ENCODE peak calls at places on chromosomes 3 and 15, in five cellular contexts. One of them, this sample, is unnamed.
A peak's percentile ranks its signal among the peaks of the same experiment; 100 is the strongest.

GRCh38 chr3:54527953-54528352 is 399.9 kb downstream of the LRTM1 start:
- DNase-seq in DND-41: no peak
- DNase-seq in H9: no peak
- DNase-seq in Karpas-422: no peak
- DNase-seq in IMR-90: no peak
- DNase-seq in this sample: peak; percentile 39

GRCh38 chr15:65772909-65773308 is 19.2 kb downstream of the DENND4A start:
- DNase-seq in H9: no peak
- DNase-seq in DND-41: no peak
- DNase-seq in Karpas-422: no peak
- DNase-seq in IMR-90: no peak
- DNase-seq in this sample: no peak

GRCh38 chr15:47742742-47743141 is 25.4 kb downstream of the SEMA6D start:
- DNase-seq in DND-41: no peak
- DNase-seq in Karpas-422: no peak
- DNase-seq in IMR-90: no peak
- DNase-seq in H9: no peak
- DNase-seq in this sample: no peak

GRCh38 chr3:40086890-40087884 is 222.3 kb upstream of the EIF1B start:
- DNase-seq in IMR-90: no peak
- DNase-seq in H9: no peak
- DNase-seq in DND-41: no peak
- DNase-seq in Karpas-422: no peak
- DNase-seq in this sample: peak; percentile 70

GRCh38 chr3:28134792-28135375 is 106.5 kb upstream of the CMC1 start:
- DNase-seq in DND-41: no peak
- DNase-seq in H9: no peak
- DNase-seq in Karpas-422: no peak
- DNase-seq in IMR-90: no peak
- DNase-seq in this sample: no peak

GRCh38 chr3:154121236-154122095 is at the start of gene ARHGEF26:
- DNase-seq in H9: peak; percentile 92
- DNase-seq in DND-41: no peak
- DNase-seq in IMR-90: peak; percentile 56
- DNase-seq in Karpas-422: no peak
- DNase-seq in this sample: peak; percentile 69

GRCh38 chr15:28023422-28023821 is 75.7 kb downstream of the OCA2 start:
- DNase-seq in IMR-90: no peak
- DNase-seq in Karpas-422: no peak
- DNase-seq in DND-41: no peak
- DNase-seq in H9: no peak
- DNase-seq in this sample: no peak

GRCh38 chr15:35481992-35482391 is 64.0 kb downstream of the DPH6 start:
- DNase-seq in Karpas-422: no peak
- DNase-seq in DND-41: no peak
- DNase-seq in IMR-90: peak; percentile 79
- DNase-seq in H9: peak; percentile 33
- DNase-seq in this sample: peak; percentile 81

GRCh38 chr3:110900583-110900982 is 171.0 kb upstream of the NECTIN3 start:
- DNase-seq in IMR-90: peak; percentile 63
- DNase-seq in DND-41: no peak
- DNase-seq in Karpas-422: no peak
- DNase-seq in H9: no peak
- DNase-seq in this sample: peak; percentile 55

GRCh38 chr3:65996605-65997004 is 42.1 kb downstream of the MAGI1 start:
- DNase-seq in Karpas-422: no peak
- DNase-seq in DND-41: no peak
- DNase-seq in H9: no peak
- DNase-seq in IMR-90: no peak
- DNase-seq in this sample: no peak

GRCh38 chr15:88653200-88654064 is 14.6 kb downstream of the ISG20 start:
- DNase-seq in Karpas-422: no peak
- DNase-seq in IMR-90: no peak
- DNase-seq in H9: no peak
- DNase-seq in DND-41: no peak
- DNase-seq in this sample: no peak

GRCh38 chr3:139527287-139527686 is 12.3 kb downstream of the RBP1 start:
- DNase-seq in H9: no peak
- DNase-seq in Karpas-422: no peak
- DNase-seq in IMR-90: no peak
- DNase-seq in DND-41: no peak
- DNase-seq in this sample: no peak

GRCh38 chr3:167653750-167654149 is at the start of gene WDR49:
- DNase-seq in IMR-90: no peak
- DNase-seq in Karpas-422: no peak
- DNase-seq in DND-41: no peak
- DNase-seq in H9: peak; percentile 49
- DNase-seq in this sample: no peak

GRCh38 chr3:115525726-115526125 is 97.6 kb upstream of the GAP43 start:
- DNase-seq in Karpas-422: no peak
- DNase-seq in DND-41: no peak
- DNase-seq in IMR-90: no peak
- DNase-seq in H9: no peak
- DNase-seq in this sample: no peak

GRCh38 chr3:20080956-20081554 is 40.8 kb downstream of the KAT2B start:
- DNase-seq in IMR-90: peak; percentile 6
- DNase-seq in H9: no peak
- DNase-seq in DND-41: peak; percentile 31
- DNase-seq in Karpas-422: peak; percentile 72
- DNase-seq in this sample: no peak

GRCh38 chr15:31264534-31265089 is 62.0 kb upstream of the KLF13 start:
- DNase-seq in H9: no peak
- DNase-seq in Karpas-422: peak; percentile 52
- DNase-seq in IMR-90: no peak
- DNase-seq in DND-41: no peak
- DNase-seq in this sample: no peak

GRCh38 chr3:161332792-161333191 is 38.5 kb downstream of the SPTSSB start:
- DNase-seq in DND-41: no peak
- DNase-seq in IMR-90: no peak
- DNase-seq in H9: no peak
- DNase-seq in Karpas-422: no peak
- DNase-seq in this sample: no peak

GRCh38 chr3:111465081-111465670 is 76.8 kb upstream of the CD96 start:
- DNase-seq in Karpas-422: no peak
- DNase-seq in H9: no peak
- DNase-seq in IMR-90: no peak
- DNase-seq in DND-41: no peak
- DNase-seq in this sample: no peak

GRCh38 chr15:55827965-55828364 is 85.0 kb upstream of the PRTG start:
- DNase-seq in Karpas-422: no peak
- DNase-seq in DND-41: no peak
- DNase-seq in IMR-90: no peak
- DNase-seq in H9: no peak
- DNase-seq in this sample: no peak

GRCh38 chr3:105431171-105431570 is 64.5 kb downstream of the ALCAM start:
- DNase-seq in DND-41: no peak
- DNase-seq in H9: no peak
- DNase-seq in Karpas-422: no peak
- DNase-seq in IMR-90: peak; percentile 13
- DNase-seq in this sample: peak; percentile 22

GRCh38 chr15:76398702-76399101 is 62.1 kb downstream of the ISL2 start:
- DNase-seq in DND-41: no peak
- DNase-seq in Karpas-422: no peak
- DNase-seq in IMR-90: no peak
- DNase-seq in H9: no peak
- DNase-seq in this sample: no peak

GRCh38 chr3:140736863-140737460 is 59.1 kb downstream of the TRIM42 start:
- DNase-seq in H9: peak; percentile 72
- DNase-seq in IMR-90: no peak
- DNase-seq in Karpas-422: peak; percentile 60
- DNase-seq in DND-41: peak; percentile 26
- DNase-seq in this sample: peak; percentile 66

GRCh38 chr3:29384640-29385039 is 103.8 kb downstream of the RBMS3 start:
- DNase-seq in H9: no peak
- DNase-seq in DND-41: no peak
- DNase-seq in IMR-90: peak; percentile 65
- DNase-seq in Karpas-422: no peak
- DNase-seq in this sample: peak; percentile 83

GRCh38 chr15:79629687-79630086 is 197.6 kb downstream of the MINAR1 start:
- DNase-seq in DND-41: no peak
- DNase-seq in Karpas-422: no peak
- DNase-seq in H9: no peak
- DNase-seq in IMR-90: peak; percentile 41
- DNase-seq in this sample: peak; percentile 58

DNA sequence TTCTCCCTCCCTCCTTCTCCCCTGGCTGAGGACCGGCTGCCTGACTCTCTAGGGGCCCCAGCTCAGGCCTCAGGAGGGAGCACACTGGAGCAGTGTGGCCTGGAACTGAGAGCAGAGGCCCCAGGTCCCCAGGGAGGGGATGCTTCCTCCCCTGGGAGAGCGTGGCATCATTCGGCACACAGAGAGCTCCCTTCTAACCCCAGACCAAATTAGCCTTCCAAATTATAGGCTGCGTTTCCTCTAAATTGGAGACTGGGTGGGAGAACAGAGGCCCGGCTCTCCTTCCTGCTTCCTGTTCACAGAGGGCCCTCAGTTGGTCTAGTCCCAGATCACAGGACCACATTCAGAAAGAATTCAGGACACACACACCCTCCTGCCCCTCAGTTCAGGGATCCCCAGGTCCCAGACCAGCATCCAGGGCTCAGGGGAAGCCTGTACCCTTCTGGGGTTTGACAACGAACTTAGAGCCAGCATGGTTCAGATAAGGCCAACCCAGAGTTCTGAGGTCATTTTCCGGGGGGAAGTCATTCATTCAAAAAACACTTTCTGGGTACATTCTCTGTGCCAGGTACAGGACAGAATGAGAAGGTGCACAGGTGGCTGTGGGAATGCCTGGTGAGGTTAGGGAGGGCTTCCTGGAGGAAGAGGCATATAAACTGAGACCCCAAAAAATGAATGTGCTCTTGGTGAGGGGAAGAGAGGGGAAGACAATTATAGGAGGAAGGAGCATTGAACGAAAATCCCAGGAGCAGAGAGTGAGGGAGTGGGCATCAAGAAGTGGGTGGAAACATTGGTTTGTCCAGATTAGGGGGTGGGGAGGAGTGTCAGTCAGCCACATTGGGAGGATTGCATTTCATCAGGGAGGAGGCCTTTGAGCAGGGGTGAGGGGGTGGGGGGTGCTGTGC is 28.4 kb upstream of the RPL29 start:
- DNase-seq in Karpas-422: peak; percentile 88
- DNase-seq in DND-41: no peak
- DNase-seq in IMR-90: no peak
- DNase-seq in H9: no peak
- DNase-seq in this sample: no peak
- H3K4me1 ChIP-seq in Karpas-422: peaks cover 42% of the 10 kb centered on the region
- H3K4me1 ChIP-seq in DND-41: no peaks in the 10 kb centered on the region
- H3K4me1 ChIP-seq in IMR-90: peaks cover 10% of the 10 kb centered on the region
- H3K4me1 ChIP-seq in H9: peaks cover 4% of the 10 kb centered on the region
- H3K4me1 ChIP-seq in this sample: peaks cover 4% of the 10 kb centered on the region

DNA sequence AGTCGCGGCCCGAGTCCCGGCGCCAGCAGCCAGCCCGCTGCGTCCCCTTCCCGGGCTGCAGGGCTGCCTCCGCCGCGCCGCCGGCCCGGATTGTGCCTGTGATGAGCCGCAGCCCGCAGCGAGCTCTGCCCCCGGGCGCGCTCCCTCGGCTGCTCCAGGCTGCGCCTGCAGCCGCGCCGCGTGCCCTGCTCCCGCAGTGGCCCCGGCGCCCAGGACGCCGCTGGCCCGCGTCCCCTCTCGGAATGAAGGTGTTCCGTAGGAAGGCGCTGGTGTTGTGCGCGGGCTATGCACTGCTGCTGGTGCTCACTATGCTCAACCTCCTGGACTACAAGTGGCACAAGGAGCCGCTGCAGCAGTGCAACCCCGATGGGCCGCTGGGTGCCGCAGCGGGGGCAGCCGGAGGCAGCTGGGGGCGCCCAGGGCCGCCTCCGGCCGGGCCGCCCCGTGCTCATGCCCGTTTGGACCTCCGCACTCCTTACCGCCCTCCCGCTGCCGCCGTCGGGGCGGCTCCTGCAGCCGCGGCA is 1.2 kb downstream of the CHST2 start:
- DNase-seq in Karpas-422: peak; percentile 67
- DNase-seq in IMR-90: peak; percentile 26
- DNase-seq in H9: peak; percentile 45
- DNase-seq in DND-41: no peak
- DNase-seq in this sample: peak; percentile 73
- H3K4me2 ChIP-seq in Karpas-422: peak overlapping the region; percentile 96
- H3K4me2 ChIP-seq in IMR-90: peak overlapping the region; percentile 89
- H3K4me2 ChIP-seq in H9: peak overlapping the region; percentile 34
- H3K4me2 ChIP-seq in DND-41: peak overlapping the region; percentile 82
- H3K4me2 ChIP-seq in this sample: peak overlapping the region; percentile 69

DNA sequence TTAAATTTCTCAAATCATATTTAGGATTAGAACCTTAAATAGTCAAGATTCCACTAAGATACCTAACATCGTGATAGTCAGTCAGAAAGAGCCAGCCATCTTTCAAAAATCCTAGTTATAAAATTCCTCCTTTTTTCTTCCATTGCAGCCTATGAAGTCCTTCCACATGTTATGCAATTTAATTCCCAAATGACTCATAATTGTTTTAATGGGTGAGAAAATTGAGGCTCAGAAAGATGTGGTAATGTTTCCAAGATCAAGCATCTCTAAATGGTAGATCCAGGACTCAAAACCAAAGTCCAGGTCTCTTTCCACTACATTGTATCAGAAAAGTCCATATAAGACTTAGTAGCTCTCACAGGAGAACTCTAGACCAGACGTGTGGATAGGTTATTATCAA is 9.5 kb downstream of the CFAP44 start:
- DNase-seq in H9: no peak
- DNase-seq in IMR-90: peak; percentile 28
- DNase-seq in DND-41: no peak
- DNase-seq in Karpas-422: no peak
- DNase-seq in this sample: peak; percentile 45
- H3K4me1 ChIP-seq in H9: no peaks in the 10 kb centered on the region
- H3K4me1 ChIP-seq in IMR-90: no peaks in the 10 kb centered on the region
- H3K4me1 ChIP-seq in DND-41: no peaks in the 10 kb centered on the region
- H3K4me1 ChIP-seq in Karpas-422: no peaks in the 10 kb centered on the region
- H3K4me1 ChIP-seq in this sample: peaks cover 10% of the 10 kb centered on the region

GRCh38 chr3:170740726-170741591 is 129.0 kb downstream of the RPL22L1 start:
- DNase-seq in Karpas-422: no peak
- DNase-seq in IMR-90: peak; percentile 72
- DNase-seq in DND-41: no peak
- DNase-seq in H9: no peak
- DNase-seq in this sample: peak; percentile 95
- H3K4me2 ChIP-seq in Karpas-422: no peak overlapping the region
- H3K4me2 ChIP-seq in IMR-90: peak overlapping the region; percentile 33
- H3K4me2 ChIP-seq in DND-41: no peak overlapping the region
- H3K4me2 ChIP-seq in H9: no peak overlapping the region
- H3K4me2 ChIP-seq in this sample: peak overlapping the region; percentile 69

DNA sequence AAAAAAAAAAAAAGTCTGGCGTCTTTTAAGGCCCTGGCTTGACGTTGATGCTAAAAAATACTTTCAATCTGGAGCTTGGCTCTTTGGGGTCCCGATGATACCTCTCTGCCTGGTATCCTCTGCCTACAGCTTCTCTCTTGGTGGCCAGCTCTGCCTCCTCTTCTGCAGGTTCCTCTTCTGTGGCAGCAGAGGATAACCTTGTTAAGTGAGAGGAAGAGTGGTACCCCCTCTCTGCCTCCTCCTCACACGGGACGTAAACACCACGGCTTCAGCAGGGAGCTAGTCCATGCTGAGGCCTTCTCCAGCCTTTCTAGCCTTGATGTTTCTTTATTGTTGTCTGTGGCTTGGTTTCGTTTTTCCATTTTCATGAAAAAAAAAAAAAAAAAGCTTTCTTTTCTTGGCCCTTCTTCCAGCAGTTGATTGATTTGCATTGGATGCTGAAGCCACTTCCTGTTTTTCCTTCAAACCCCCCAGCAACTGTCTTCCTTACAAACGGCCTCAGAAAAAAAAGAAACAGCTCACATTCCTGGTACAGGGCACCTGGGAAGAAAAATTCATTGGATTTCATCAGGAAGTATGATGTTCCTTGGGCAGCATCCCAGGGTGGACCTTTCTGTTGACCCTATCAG is 59.7 kb downstream of the RORA start:
- DNase-seq in DND-41: no peak
- DNase-seq in H9: no peak
- DNase-seq in IMR-90: no peak
- DNase-seq in Karpas-422: no peak
- DNase-seq in this sample: no peak
- H3K4me1 ChIP-seq in DND-41: peaks cover 18% of the 10 kb centered on the region
- H3K4me1 ChIP-seq in H9: peaks cover 36% of the 10 kb centered on the region
- H3K4me1 ChIP-seq in IMR-90: no peaks in the 10 kb centered on the region
- H3K4me1 ChIP-seq in Karpas-422: no peaks in the 10 kb centered on the region
- H3K4me1 ChIP-seq in this sample: no peaks in the 10 kb centered on the region

This sample was measured in GM23248.